ENCODE peak calls at places on chromosomes 3 and 15, in seven cellular contexts. T, M, J, X, A, I and H are unnamed samples.

GRCh38 chr3:188734395-188734794 is 437.4 kb upstream of the TPRG1 start:
- DNase-seq in T (no peak), M (no peak), J (no peak), X (no peak), A (no peak), I (no peak), H (no peak)

GRCh38 chr3:141388823-141389617 is 20.7 kb downstream of the ZBTB38 start:
- DNase-seq in T (no peak), M (no peak), J (no peak), X (no peak), A (no peak), I (no peak), H (no peak)

GRCh38 chr15:91945385-91945784 is 91.9 kb downstream of the SLCO3A1 start:
- DNase-seq in T (no peak), M (no peak), J (no peak), X (no peak), A (no peak), I (no peak), H (no peak)

GRCh38 chr3:138768946-138769345 is 65.8 kb downstream of the PIK3CB start:
- DNase-seq in T (no peak), M (no peak), J (no peak), X (no peak), A (no peak), I (no peak), H (no peak)

GRCh38 chr15:74156678-74157411 is 16.7 kb upstream of the ISLR start:
- DNase-seq in T (no peak), M (no peak), J (no peak), X (no peak), A (peak), I (no peak), H (no peak)

GRCh38 chr3:132038198-132038825 is 3.5 kb upstream of the CPNE4 start:
- DNase-seq in T (no peak), M (peak), J (no peak), X (no peak), A (no peak), I (no peak), H (no peak)

GRCh38 chr3:52798978-52799476 is 4.4 kb downstream of the ITIH3 start:
- DNase-seq in T (no peak), M (peak), J (no peak), X (no peak), A (no peak), I (no peak), H (no peak)

GRCh38 chr15:55357774-55358173 is 38.8 kb downstream of the PIGB start:
- DNase-seq in T (no peak), M (no peak), J (no peak), X (no peak), A (no peak), I (no peak), H (no peak)

GRCh38 chr3:37221407-37221806 is 47.0 kb upstream of the LRRFIP2 start:
- DNase-seq in T (no peak), M (no peak), J (no peak), X (no peak), A (no peak), I (no peak), H (no peak)

GRCh38 chr3:68997887-68998286 is 15.6 kb downstream of the EOGT start:
- DNase-seq in T (no peak), M (no peak), J (no peak), X (no peak), A (no peak), I (no peak), H (no peak)

GRCh38 chr3:187827723-187828122 is 82.5 kb upstream of the BCL6 start:
- DNase-seq in T (no peak), M (no peak), J (no peak), X (no peak), A (no peak), I (no peak), H (no peak)

GRCh38 chr15:38130200-38130567 is 122.5 kb upstream of the SPRED1 start:
- DNase-seq in T (peak), M (no peak), J (no peak), X (no peak), A (no peak), I (no peak), H (no peak)

GRCh38 chr15:22919171-22919570 is 61.0 kb downstream of the CYFIP1 start:
- DNase-seq in T (no peak), M (no peak), J (no peak), X (no peak), A (no peak), I (no peak), H (no peak)

GRCh38 chr3:46955157-46955556 is 21.4 kb downstream of the CCDC12 start:
- DNase-seq in T (no peak), M (no peak), J (no peak), X (no peak), A (no peak), I (no peak), H (no peak)

GRCh38 chr3:49158108-49158709 is 7.9 kb downstream of the CCDC71 start:
- DNase-seq in T (peak), M (peak), J (no peak), X (no peak), A (no peak), I (peak), H (peak)

GRCh38 chr15:97966924-97967620 is 6.6 kb downstream of the ARRDC4 start:
- DNase-seq in T (no peak), M (no peak), J (no peak), X (no peak), A (no peak), I (no peak), H (no peak)

GRCh38 chr3:1251282-1252060 is 158.6 kb downstream of the CNTN6 start:
- DNase-seq in T (no peak), M (peak), J (no peak), X (no peak), A (no peak), I (no peak), H (no peak)

GRCh38 chr3:56702487-56703315 is 19.6 kb upstream of the TASOR start:
- DNase-seq in T (no peak), M (peak), J (peak), X (peak), A (no peak), I (peak), H (no peak)

GRCh38 chr3:11434017-11434526 is 161.9 kb downstream of the ATG7 start:
- DNase-seq in T (no peak), M (no peak), J (peak), X (no peak), A (no peak), I (no peak), H (no peak)

GRCh38 chr15:70435369-70435768 is 328.0 kb downstream of the UACA start:
- DNase-seq in T (no peak), M (no peak), J (no peak), X (no peak), A (no peak), I (no peak), H (no peak)

GRCh38 chr3:151434151-151434890 is 26.5 kb downstream of the IGSF10 start:
- DNase-seq in T (no peak), M (no peak), J (no peak), X (no peak), A (no peak), I (no peak), H (no peak)

GRCh38 chr3:129323651-129324294 is 45.1 kb downstream of the HMCES start:
- DNase-seq in T (no peak), M (no peak), J (no peak), X (no peak), A (peak), I (no peak), H (no peak)

GRCh38 chr3:134810052-134810435 is 15.0 kb downstream of the EPHB1 start:
- DNase-seq in T (no peak), M (peak), J (no peak), X (no peak), A (no peak), I (no peak), H (no peak)

GRCh38 chr3:123781571-123782275 is 102.4 kb downstream of the MYLK start:
- DNase-seq in T (no peak), M (no peak), J (no peak), X (no peak), A (no peak), I (no peak), H (no peak)

GRCh38 chr3:123779646-123780231 is 104.4 kb downstream of the MYLK start:
- DNase-seq in T (no peak), M (no peak), J (no peak), X (no peak), A (no peak), I (no peak), H (no peak)

GRCh38 chr3:123781138-123781537 is 103.0 kb downstream of the MYLK start:
- DNase-seq in T (no peak), M (peak), J (no peak), X (no peak), A (no peak), I (no peak), H (no peak)

GRCh38 chr3:123778991-123779622 is 105.0 kb downstream of the MYLK start:
- DNase-seq in T (no peak), M (no peak), J (no peak), X (no peak), A (peak), I (no peak), H (no peak)

DNA sequence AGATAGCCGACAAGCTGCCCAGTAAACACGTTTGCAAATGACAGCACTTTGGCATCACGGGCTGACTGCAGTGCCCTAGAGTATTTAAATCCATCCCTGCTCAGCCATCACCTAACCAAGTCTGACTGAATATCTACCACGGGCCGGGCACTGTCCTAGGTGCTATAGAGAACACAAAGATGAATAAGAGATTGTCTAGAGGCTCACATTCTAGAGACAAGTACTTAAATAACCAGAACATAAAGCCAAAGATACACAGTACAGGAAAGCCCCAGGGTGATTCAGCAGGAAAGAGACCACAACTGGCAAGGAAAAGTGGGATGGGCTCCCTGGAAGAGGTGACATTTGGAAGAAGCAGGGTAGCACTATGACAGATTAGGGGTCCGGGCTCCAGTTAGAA is 103.5 kb downstream of the MYLK start:
- DNase-seq in T (no peak), M (no peak), J (no peak), X (no peak), A (no peak), I (no peak), H (no peak)
- H3K27ac ChIP-seq in T (no peak), M (no peak), J (no peak), X (no peak), A (peak), I (no peak), H (no peak)

GRCh38 chr15:79030470-79030869 is 60.1 kb downstream of the RASGRF1 start:
- DNase-seq in T (no peak), M (peak), J (no peak), X (no peak), A (no peak), I (no peak), H (no peak)
- H3K27ac ChIP-seq in T (no peak), M (no peak), J (no peak), X (no peak), A (no peak), I (no peak), H (no peak)

GRCh38 chr3:170441412-170441811 is 22.7 kb downstream of the CLDN11 start:
- DNase-seq in T (no peak), M (no peak), J (no peak), X (no peak), A (no peak), I (no peak), H (no peak)
- H3K27ac ChIP-seq in T (no peak), M (no peak), J (no peak), X (no peak), A (no peak), I (no peak), H (no peak)

GRCh38 chr15:57554063-57554820 is 37.5 kb upstream of the MYZAP start:
- DNase-seq in T (no peak), M (no peak), J (no peak), X (no peak), A (no peak), I (no peak), H (no peak)
- H3K27ac ChIP-seq in T (no peak), M (no peak), J (no peak), X (peak), A (no peak), I (no peak), H (peak)

GRCh38 chr15:100115066-100115710 is 226.6 kb downstream of the ADAMTS17 start:
- DNase-seq in T (no peak), M (no peak), J (no peak), X (no peak), A (peak), I (no peak), H (no peak)
- H3K27ac ChIP-seq in T (no peak), M (no peak), J (peak), X (no peak), A (peak), I (no peak), H (no peak)